ENCODE peak calls at places on chromosomes 4 and X, in four cellular contexts. W is mucosa of descending colon, X is left lung, P is H1. Y is an unnamed sample.

GRCh38 chr4:46931981-46932380 is 22.9 kb upstream of the COX7B2 start:
- DNase-seq in X (no peak), W (peak), P (no peak), Y (no peak)

GRCh38 chr4:47031713-47032404 is 492 bp downstream of the GABRB1 start:
- DNase-seq in P (no peak), W (no peak), X (no peak), Y (no peak)

GRCh38 chrX:72254835-72255234 is 16.0 kb upstream of the ERCC6L start:
- DNase-seq in X (no peak), P (peak), W (no peak), Y (no peak)

GRCh38 chrX:153179131-153179530 is at the start of gene MAGEA1:
- DNase-seq in X (no peak), P (no peak), W (no peak), Y (no peak)

GRCh38 chrX:140664939-140665338 is 44.6 kb upstream of the LINC00632 start:
- DNase-seq in P (no peak), W (no peak), X (no peak), Y (no peak)

GRCh38 chr4:25926473-25926872 is 12.5 kb downstream of the SMIM20 start:
- DNase-seq in X (no peak), W (no peak), P (no peak), Y (no peak)

GRCh38 chr4:8084712-8085490 is 73.7 kb downstream of the ABLIM2 start:
- DNase-seq in P (no peak), X (peak), W (no peak), Y (no peak)

GRCh38 chr4:87089368-87089767 is 131.1 kb downstream of the KLHL8 start:
- DNase-seq in W (no peak), P (no peak), X (no peak), Y (no peak)

GRCh38 chr4:91113130-91113706 is 986.0 kb downstream of the CCSER1 start:
- DNase-seq in P (no peak), W (no peak), X (no peak), Y (no peak)

GRCh38 chr4:144645621-144646522 is at the start of gene HHIP:
- DNase-seq in P (peak), X (peak), W (peak), Y (no peak)

GRCh38 chr4:122329876-122330595 is 48.8 kb upstream of the ADAD1 start:
- DNase-seq in X (no peak), P (no peak), W (no peak), Y (no peak)

GRCh38 chrX:151981129-151981528 is 6.7 kb upstream of the GABRE start:
- DNase-seq in X (no peak), P (no peak), W (no peak), Y (no peak)

GRCh38 chrX:67636532-67636931 is 92.7 kb downstream of the AR start:
- DNase-seq in X (no peak), W (no peak), P (no peak), Y (no peak)

GRCh38 chrX:72003811-72004750 is 93.4 kb downstream of the NHSL2 start:
- DNase-seq in P (peak), W (no peak), X (no peak), Y (no peak)

GRCh38 chr4:54482529-54482961 is 175.2 kb upstream of the KIT start:
- DNase-seq in P (no peak), W (no peak), X (no peak), Y (no peak)

GRCh38 chrX:30219372-30219771 is 4.0 kb downstream of the MAGEB2 start:
- DNase-seq in X (no peak), W (no peak), P (peak), Y (no peak)

GRCh38 chr4:86054676-86055075 is 305.2 kb downstream of the MAPK10 start:
- DNase-seq in P (no peak), X (no peak), W (no peak), Y (no peak)

GRCh38 chrX:80879143-80879542 is 69.5 kb upstream of the BRWD3 start:
- DNase-seq in X (no peak), W (peak), P (no peak), Y (no peak)

GRCh38 chr4:6453688-6453990 is 18.8 kb downstream of the PPP2R2C start:
- DNase-seq in W (no peak), X (no peak), P (no peak), Y (no peak)

GRCh38 chrX:132204629-132205028 is 14.6 kb downstream of the RAP2C start:
- DNase-seq in P (no peak), W (no peak), X (no peak), Y (no peak)

GRCh38 chr4:72352746-72353145 is 216.3 kb downstream of the ADAMTS3 start:
- DNase-seq in P (no peak), X (no peak), W (no peak), Y (no peak)

GRCh38 chr4:150828159-150828558 is 186.9 kb downstream of the LRBA start:
- DNase-seq in W (peak), X (no peak), P (no peak), Y (peak)

GRCh38 chr4:89539797-89540711 is 232.5 kb upstream of the GPRIN3 start:
- DNase-seq in P (no peak), X (no peak), W (no peak), Y (no peak)

GRCh38 chr4:117971406-117971805 is 62.9 kb upstream of the NDST3 start:
- DNase-seq in X (no peak), P (no peak), W (no peak), Y (no peak)

GRCh38 chrX:13966071-13966850 is 63.4 kb downstream of the GEMIN8 start:
- DNase-seq in P (no peak), X (no peak), W (no peak), Y (no peak)

GRCh38 chr4:147163311-147163710 is 217.6 kb upstream of the TTC29 start:
- DNase-seq in P (no peak), W (no peak), X (no peak), Y (no peak)

GRCh38 chr4:137621056-137621455 is 88.8 kb upstream of the PCDH18 start:
- DNase-seq in X (no peak), P (no peak), W (no peak), Y (no peak)

GRCh38 chrX:29257516-29257915 is 670.3 kb downstream of the IL1RAPL1 start:
- DNase-seq in X (no peak), W (no peak), P (no peak), Y (no peak)

GRCh38 chr4:101103381-101104142 is 243.8 kb downstream of the PPP3CA start:
- DNase-seq in P (no peak), X (no peak), W (peak), Y (no peak)

DNA sequence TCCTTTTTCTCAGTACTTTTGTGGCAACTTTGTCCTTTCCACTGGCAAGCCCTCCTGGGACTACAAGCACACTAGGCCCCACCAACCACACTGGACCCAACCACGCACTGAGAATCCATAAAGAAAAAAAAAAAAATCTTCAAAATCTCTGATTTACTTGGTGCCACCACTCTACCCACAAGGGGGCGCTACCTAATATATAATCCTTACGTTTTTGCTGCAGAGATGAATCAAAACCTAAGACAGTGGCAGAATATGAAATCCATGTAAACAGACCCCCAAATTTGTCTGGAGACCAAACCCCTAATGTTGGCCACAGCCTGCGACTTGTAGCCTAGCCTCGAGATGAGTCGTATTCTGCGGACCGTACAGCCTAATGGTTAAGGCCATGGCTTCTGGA is 63.5 kb upstream of the ARHGAP36 start:
- DNase-seq in W (peak), X (no peak), P (peak), Y (no peak)
- TF ChIP-seq CTCF in W (no peak), X (peak), P (peak), Y (peak)

GRCh38 chr4:96486563-96486962 is 646.7 kb downstream of the PDHA2 start:
- DNase-seq in W (no peak), X (no peak), P (no peak), Y (no peak)

DNA sequence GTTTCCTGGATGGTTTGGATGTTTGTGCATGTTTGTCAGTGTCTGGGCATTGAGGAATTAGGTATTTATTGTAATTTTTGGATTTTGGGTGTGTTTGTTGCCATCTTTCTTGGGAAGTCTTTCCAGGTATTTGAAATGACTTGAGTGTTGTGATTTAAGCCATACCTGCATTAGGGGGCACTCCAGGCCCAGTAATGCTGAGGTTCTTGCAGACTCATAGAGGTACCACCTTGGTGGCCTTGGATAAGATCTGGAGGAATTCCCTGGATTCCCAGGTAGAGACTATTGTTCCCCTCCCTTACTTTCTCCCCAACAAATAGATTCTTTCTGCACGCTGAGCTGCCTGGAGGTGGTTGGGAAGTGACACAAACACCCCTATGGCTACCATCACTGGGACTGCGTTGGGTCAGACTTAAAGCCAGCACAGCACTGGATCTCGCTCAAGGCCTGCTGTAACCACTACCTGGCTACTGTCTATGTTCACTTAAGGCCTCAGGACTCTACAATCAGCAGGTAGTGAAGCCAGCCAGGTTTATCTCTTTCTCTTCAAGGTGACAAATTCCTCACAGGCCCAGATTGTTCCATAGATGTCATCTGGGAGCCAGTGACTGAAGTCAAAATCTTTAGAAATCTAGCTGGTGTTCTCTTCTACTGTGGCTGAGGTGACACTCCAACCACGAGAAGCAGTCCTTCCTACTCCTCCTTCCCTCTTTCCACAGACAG is 643.6 kb downstream of the PDHA2 start:
- DNase-seq in X (no peak), P (no peak), W (no peak), Y (no peak)
- TF ChIP-seq CTCF in X (no peak), P (peak), W (no peak), Y (no peak)

DNA sequence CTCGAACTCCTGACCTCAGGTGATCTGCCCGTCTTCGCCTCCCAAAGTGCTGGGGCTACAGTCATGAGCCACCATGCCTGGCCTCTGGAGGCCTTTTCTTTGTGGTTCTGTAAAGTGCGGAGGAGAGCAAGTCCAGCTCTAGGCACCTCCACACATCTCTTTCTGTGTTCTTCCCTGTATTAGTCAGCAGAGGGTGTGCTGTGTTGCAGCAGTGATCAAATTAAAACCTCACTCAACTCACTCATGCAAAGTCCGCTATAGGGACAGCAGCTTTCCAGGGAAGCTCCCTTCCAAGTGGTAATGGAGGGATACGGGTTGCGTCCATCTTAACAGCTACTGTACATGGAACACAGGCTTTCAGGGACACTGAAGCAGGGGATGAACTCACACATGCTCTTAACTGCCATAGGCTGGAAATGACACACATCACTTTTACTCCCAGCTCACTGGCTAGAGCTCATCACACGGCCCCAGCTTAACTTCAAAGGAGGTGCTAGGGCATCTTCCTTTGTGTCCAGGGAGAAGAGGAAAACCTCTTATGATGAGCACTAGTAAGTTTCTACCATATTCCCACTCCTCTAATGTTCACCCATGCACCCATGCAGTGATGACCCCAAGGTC is 36.0 kb upstream of the CCNG2 start:
- DNase-seq in P (no peak), X (no peak), W (no peak), Y (no peak)
- TF ChIP-seq CTCF in P (peak), X (no peak), W (no peak), Y (no peak)

GRCh38 chrX:68757331-68757730 is 71.5 kb upstream of the EFNB1 start:
- DNase-seq in X (no peak), P (no peak), W (no peak), Y (no peak)

GRCh38 chrX:68761086-68761485 is 67.7 kb upstream of the EFNB1 start:
- DNase-seq in X (no peak), P (no peak), W (no peak), Y (no peak)

GRCh38 chrX:68763481-68763880 is 65.3 kb upstream of the EFNB1 start:
- DNase-seq in X (no peak), P (no peak), W (no peak), Y (no peak)

GRCh38 chrX:68758671-68759070 is 70.2 kb upstream of the EFNB1 start:
- DNase-seq in W (no peak), X (no peak), P (no peak), Y (no peak)

GRCh38 chrX:68762649-68763268 is 66.1 kb upstream of the EFNB1 start:
- DNase-seq in W (peak), X (no peak), P (no peak), Y (no peak)
- TF ChIP-seq CTCF in W (no peak), X (no peak), P (no peak), Y (no peak)

GRCh38 chr4:10172278-10173038 is 55.9 kb upstream of the WDR1 start:
- DNase-seq in X (no peak), W (no peak), P (no peak), Y (no peak)

GRCh38 chr4:10175626-10176025 is 59.0 kb upstream of the WDR1 start:
- DNase-seq in W (no peak), P (no peak), X (no peak), Y (no peak)

GRCh38 chr4:10173754-10174749 is 57.5 kb upstream of the WDR1 start:
- DNase-seq in P (no peak), W (peak), X (no peak), Y (no peak)

GRCh38 chr4:10171055-10171454 is 54.5 kb upstream of the WDR1 start:
- DNase-seq in P (no peak), W (peak), X (no peak), Y (no peak)

GRCh38 chr4:10173039-10173753 is 56.6 kb upstream of the WDR1 start:
- DNase-seq in P (no peak), W (no peak), X (no peak), Y (no peak)
- TF ChIP-seq CTCF in P (no peak), W (no peak), X (no peak), Y (no peak)

DNA sequence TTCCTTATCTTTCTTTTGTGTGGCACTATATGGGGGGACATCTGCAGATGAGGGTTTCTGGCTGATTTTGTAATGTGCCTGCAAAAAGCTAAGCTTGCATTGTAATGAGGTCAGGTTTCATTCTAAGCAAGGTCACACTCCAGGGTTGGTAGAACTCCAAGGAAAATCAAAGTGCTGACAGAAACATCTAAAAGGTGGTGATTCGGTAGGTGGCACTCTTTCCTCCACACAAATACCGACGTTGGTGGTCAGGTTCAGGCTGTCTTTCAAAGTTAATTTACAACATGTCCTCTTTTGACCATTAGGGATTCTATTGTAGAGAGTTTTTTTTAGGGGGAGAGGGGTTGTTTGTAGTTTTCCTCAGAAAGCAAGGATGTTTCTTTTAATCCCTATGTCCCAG is 434.4 kb downstream of the PPARGC1A start:
- DNase-seq in X (no peak), P (peak), W (peak), Y (no peak)
- TF ChIP-seq CTCF in X (no peak), P (peak), W (no peak), Y (no peak)

Y was measured in natural killer cell.